ENCODE peak calls at places on chromosomes 1 and 21, in five cellular contexts. P is neural progenitor cell; D is effector memory CD4-positive, alpha-beta T cell; B is AG08396; W is skeletal muscle cell. F is an unnamed sample.

GRCh38 chr1:230822092-230822581 is 46.2 kb downstream of the C1orf198 start:
- DNase-seq in P (no peak), D (no peak), B (peak), W (no peak), F (no peak)

GRCh38 chr1:162605225-162605927 is 26.9 kb upstream of the DDR2 start:
- DNase-seq in P (no peak), D (no peak), B (peak), W (peak), F (peak)

GRCh38 chr1:198465201-198466144 is 75.0 kb downstream of the ATP6V1G3 start:
- DNase-seq in P (peak), D (no peak), B (peak), W (no peak), F (no peak)

GRCh38 chr1:9714257-9714718 is 62.8 kb downstream of the PIK3CD start:
- DNase-seq in P (no peak), D (peak), B (no peak), W (no peak), F (no peak)

GRCh38 chr1:230626274-230626673 is 16.0 kb upstream of the COG2 start:
- DNase-seq in P (no peak), D (no peak), B (no peak), W (no peak), F (no peak)

GRCh38 chr1:171441278-171441677 is 44.1 kb upstream of the PRRC2C start:
- DNase-seq in P (no peak), D (no peak), B (peak), W (no peak), F (no peak)

GRCh38 chr1:41802532-41803501 is 115.9 kb downstream of the HIVEP3 start:
- DNase-seq in P (no peak), D (no peak), B (no peak), W (no peak), F (peak)

GRCh38 chr1:52263153-52263910 is 102.7 kb downstream of the CC2D1B start:
- DNase-seq in P (no peak), D (no peak), B (no peak), W (no peak), F (no peak)

GRCh38 chr21:41817228-41817627 is 50.4 kb upstream of the RIPK4 start:
- DNase-seq in P (peak), D (no peak), B (peak), W (peak), F (peak)

GRCh38 chr1:226001852-226002666 is 2.9 kb upstream of the SDE2 start:
- DNase-seq in P (no peak), D (peak), B (no peak), W (no peak), F (no peak)

GRCh38 chr1:153546796-153547559 is 1.4 kb upstream of the S100A4 start:
- DNase-seq in P (no peak), D (no peak), B (no peak), W (no peak), F (no peak)

GRCh38 chr1:23150742-23151141 is 17.9 kb downstream of the LUZP1 start:
- DNase-seq in P (no peak), D (no peak), B (no peak), W (no peak), F (no peak)

GRCh38 chr1:6248798-6249731 is 5.1 kb downstream of the HES3 start:
- DNase-seq in P (peak), D (no peak), B (peak), W (no peak), F (peak)

GRCh38 chr21:44377922-44378645 is 24.7 kb downstream of the TRPM2 start:
- DNase-seq in P (no peak), D (no peak), B (no peak), W (no peak), F (peak)

GRCh38 chr1:180386740-180387367 is 115.5 kb downstream of the ACBD6 start:
- DNase-seq in P (no peak), D (no peak), B (no peak), W (no peak), F (peak)

GRCh38 chr1:243956448-243956847 is 94.6 kb upstream of the ZBTB18 start:
- DNase-seq in P (no peak), D (no peak), B (no peak), W (no peak), F (no peak)

GRCh38 chr1:247904122-247904521 is 8.7 kb downstream of the OR2W3 start:
- DNase-seq in P (no peak), D (no peak), B (no peak), W (no peak), F (no peak)

GRCh38 chr1:221998186-221998612 is 256.3 kb upstream of the DUSP10 start:
- DNase-seq in P (no peak), D (no peak), B (no peak), W (no peak), F (no peak)

GRCh38 chr1:154572433-154573167 is 5.0 kb downstream of the CHRNB2 start:
- DNase-seq in P (no peak), D (no peak), B (no peak), W (no peak), F (no peak)

GRCh38 chr1:204503913-204504519 is 9.4 kb upstream of the PIK3C2B start:
- DNase-seq in P (no peak), D (no peak), B (no peak), W (no peak), F (no peak)

GRCh38 chr1:63935148-63935547 is 161.3 kb downstream of the ROR1 start:
- DNase-seq in P (no peak), D (no peak), B (no peak), W (no peak), F (peak)

GRCh38 chr1:150405660-150406059 is 41.7 kb downstream of the RPRD2 start:
- DNase-seq in P (no peak), D (no peak), B (no peak), W (no peak), F (no peak)

GRCh38 chr1:98147280-98147679 is 226.4 kb upstream of the DPYD start:
- DNase-seq in P (no peak), D (no peak), B (no peak), W (no peak), F (no peak)

GRCh38 chr1:2097386-2098300 is 47.4 kb downstream of the PRKCZ start:
- DNase-seq in P (no peak), D (no peak), B (no peak), W (no peak), F (no peak)

GRCh38 chr1:181459067-181459466 is 24.2 kb upstream of the CACNA1E start:
- DNase-seq in P (no peak), D (no peak), B (no peak), W (no peak), F (no peak)

GRCh38 chr1:213738658-213739057 is 249.1 kb upstream of the PROX1 start:
- DNase-seq in P (no peak), D (no peak), B (no peak), W (no peak), F (no peak)

GRCh38 chr21:30839304-30839703 is 9.7 kb upstream of the KRTAP7-1 start:
- DNase-seq in P (peak), D (no peak), B (peak), W (no peak), F (peak)

GRCh38 chr1:20921285-20921684 is 134.2 kb upstream of the HP1BP3 start:
- DNase-seq in P (no peak), D (no peak), B (no peak), W (no peak), F (no peak)

GRCh38 chr1:57616906-57617305 is 193.0 kb upstream of the DAB1 start:
- DNase-seq in P (no peak), D (no peak), B (no peak), W (no peak), F (no peak)

GRCh38 chr1:20721117-20722061 is 3.6 kb upstream of the KIF17 start:
- DNase-seq in P (no peak), D (no peak), B (no peak), W (no peak), F (peak)

GRCh38 chr1:92298213-92298572 is 594 bp downstream of the GLMN start:
- DNase-seq in P (no peak), D (no peak), B (no peak), W (no peak), F (no peak)

GRCh38 chr1:148333875-148334338 is 149.2 kb downstream of the PPIAL4G start:
- DNase-seq in P (no peak), D (no peak), B (no peak), W (no peak), F (no peak)

GRCh38 chr1:231338270-231339128 is at the start of gene SPRTN:
- DNase-seq in P (peak), D (no peak), B (peak), W (no peak), F (peak)

GRCh38 chr1:110519125-110519810 is at the start of gene KCNA10:
- DNase-seq in P (no peak), D (no peak), B (no peak), W (no peak), F (no peak)

GRCh38 chr1:203584040-203584439 is 42.6 kb upstream of the ATP2B4 start:
- DNase-seq in P (no peak), D (no peak), B (no peak), W (no peak), F (peak)

GRCh38 chr1:18018381-18018780 is 89.2 kb upstream of the IGSF21 start:
- DNase-seq in P (no peak), D (no peak), B (no peak), W (no peak), F (no peak)

GRCh38 chr1:199684686-199685273 is 342.7 kb upstream of the NR5A2 start:
- DNase-seq in P (peak), D (no peak), B (peak), W (no peak), F (peak)

GRCh38 chr1:30101477-30102227 is 621.7 kb downstream of the MATN1 start:
- DNase-seq in P (peak), D (no peak), B (peak), W (no peak), F (peak)